ENCODE peak calls at places on chromosomes 5 and 9, in six cellular contexts. One of them, this sample, is unnamed.

GRCh38 chr5:150598821-150599273 is 41.6 kb upstream of the SYNPO start:
- DNase-seq in GM13976: no peak
- DNase-seq in lower lobe of right lung: peak
- DNase-seq in transverse colon: no peak
- DNase-seq in IMR-90: no peak
- DNase-seq in stomach: no peak
- DNase-seq in this sample: no peak

GRCh38 chr5:173094012-173094661 is 38.0 kb downstream of the CREBRF start:
- DNase-seq in GM13976: no peak
- DNase-seq in lower lobe of right lung: no peak
- DNase-seq in transverse colon: no peak
- DNase-seq in IMR-90: peak
- DNase-seq in stomach: no peak
- DNase-seq in this sample: no peak

GRCh38 chr5:107542831-107543231 is 127.9 kb downstream of the EFNA5 start:
- DNase-seq in GM13976: no peak
- DNase-seq in lower lobe of right lung: peak
- DNase-seq in transverse colon: peak
- DNase-seq in IMR-90: peak
- DNase-seq in stomach: peak
- DNase-seq in this sample: peak

GRCh38 chr9:30078195-30078594 is 2306.2 kb upstream of the ACO1 start:
- DNase-seq in GM13976: no peak
- DNase-seq in lower lobe of right lung: no peak
- DNase-seq in transverse colon: no peak
- DNase-seq in IMR-90: no peak
- DNase-seq in stomach: no peak
- DNase-seq in this sample: no peak

GRCh38 chr5:2727620-2728019 is 23.9 kb downstream of the IRX2 start:
- DNase-seq in GM13976: no peak
- DNase-seq in lower lobe of right lung: no peak
- DNase-seq in transverse colon: no peak
- DNase-seq in IMR-90: no peak
- DNase-seq in stomach: no peak
- DNase-seq in this sample: no peak

GRCh38 chr5:72855821-72856220 is 39.4 kb downstream of the TNPO1 start:
- DNase-seq in GM13976: no peak
- DNase-seq in lower lobe of right lung: no peak
- DNase-seq in transverse colon: no peak
- DNase-seq in IMR-90: no peak
- DNase-seq in stomach: no peak
- DNase-seq in this sample: no peak

GRCh38 chr9:126752881-126753670 is 51.8 kb upstream of the ZBTB43 start:
- DNase-seq in GM13976: no peak
- DNase-seq in lower lobe of right lung: no peak
- DNase-seq in transverse colon: no peak
- DNase-seq in IMR-90: no peak
- DNase-seq in stomach: no peak
- DNase-seq in this sample: no peak

GRCh38 chr9:91196103-91196761 is 165.5 kb downstream of the AUH start:
- DNase-seq in GM13976: no peak
- DNase-seq in lower lobe of right lung: no peak
- DNase-seq in transverse colon: no peak
- DNase-seq in IMR-90: no peak
- DNase-seq in stomach: no peak
- DNase-seq in this sample: no peak

GRCh38 chr5:75009559-75010230 is 42.7 kb downstream of the GCNT4 start:
- DNase-seq in GM13976: no peak
- DNase-seq in lower lobe of right lung: no peak
- DNase-seq in transverse colon: no peak
- DNase-seq in IMR-90: no peak
- DNase-seq in stomach: no peak
- DNase-seq in this sample: no peak

GRCh38 chr9:101449071-101449721 is 13.6 kb upstream of the ALDOB start:
- DNase-seq in GM13976: peak
- DNase-seq in lower lobe of right lung: peak
- DNase-seq in transverse colon: peak
- DNase-seq in IMR-90: peak
- DNase-seq in stomach: peak
- DNase-seq in this sample: peak

DNA sequence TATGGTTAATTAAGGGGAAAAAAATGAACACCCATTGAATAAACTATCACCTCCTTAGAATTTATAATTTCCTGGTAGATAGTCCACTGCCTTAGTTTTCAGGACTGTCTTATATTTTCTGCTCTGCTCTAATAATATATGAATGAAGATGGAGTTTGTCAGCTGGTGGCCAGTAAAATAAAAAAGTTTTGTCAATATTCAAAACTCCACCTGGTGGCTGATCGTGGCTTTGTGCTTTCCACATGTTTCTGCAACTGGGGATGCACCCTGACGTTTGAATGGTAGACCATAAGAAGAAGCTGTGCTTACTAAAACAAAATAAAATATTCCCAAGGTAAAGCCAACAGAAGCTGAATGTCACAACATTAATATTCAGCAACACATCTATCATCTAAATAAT is 286.6 kb upstream of the IZUMO3 start:
- DNase-seq in GM13976: no peak
- DNase-seq in lower lobe of right lung: no peak
- DNase-seq in transverse colon: no peak
- DNase-seq in IMR-90: no peak
- DNase-seq in stomach: no peak
- DNase-seq in this sample: no peak
- TF ChIP-seq CTCF in GM13976: no peak
- TF ChIP-seq CTCF in lower lobe of right lung: no peak
- TF ChIP-seq CTCF in transverse colon: no peak
- TF ChIP-seq CTCF in IMR-90: no peak
- TF ChIP-seq CTCF in stomach: no peak
- TF ChIP-seq CTCF in this sample: no peak

DNA sequence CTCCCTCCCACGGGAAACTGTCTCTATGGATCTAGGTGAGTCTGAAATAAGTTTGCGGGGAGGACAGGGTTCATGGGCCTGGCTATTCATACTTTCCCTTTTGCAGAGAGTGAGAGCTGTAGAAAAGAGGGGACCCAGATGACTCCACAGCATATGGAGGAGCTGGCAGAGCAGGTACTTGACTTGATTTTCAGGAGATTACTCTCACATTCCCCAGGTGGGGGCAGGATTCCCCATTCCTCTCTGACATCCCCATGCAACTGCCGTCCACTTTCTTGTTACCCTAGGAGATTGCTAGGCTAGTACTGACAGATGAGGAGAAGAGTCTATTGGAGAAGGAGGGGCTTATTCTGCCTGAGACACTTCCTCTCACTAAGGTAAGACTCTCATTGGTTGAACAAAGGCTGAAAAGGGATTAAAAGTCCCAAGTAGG is 659 bp downstream of the CREB3 start:
- DNase-seq in GM13976: peak
- DNase-seq in lower lobe of right lung: no peak
- DNase-seq in transverse colon: peak
- DNase-seq in IMR-90: peak
- DNase-seq in stomach: no peak
- DNase-seq in this sample: peak
- TF ChIP-seq CTCF in GM13976: peak
- TF ChIP-seq CTCF in lower lobe of right lung: no peak
- TF ChIP-seq CTCF in transverse colon: no peak
- TF ChIP-seq CTCF in IMR-90: peak
- TF ChIP-seq CTCF in stomach: no peak
- TF ChIP-seq CTCF in this sample: no peak

DNA sequence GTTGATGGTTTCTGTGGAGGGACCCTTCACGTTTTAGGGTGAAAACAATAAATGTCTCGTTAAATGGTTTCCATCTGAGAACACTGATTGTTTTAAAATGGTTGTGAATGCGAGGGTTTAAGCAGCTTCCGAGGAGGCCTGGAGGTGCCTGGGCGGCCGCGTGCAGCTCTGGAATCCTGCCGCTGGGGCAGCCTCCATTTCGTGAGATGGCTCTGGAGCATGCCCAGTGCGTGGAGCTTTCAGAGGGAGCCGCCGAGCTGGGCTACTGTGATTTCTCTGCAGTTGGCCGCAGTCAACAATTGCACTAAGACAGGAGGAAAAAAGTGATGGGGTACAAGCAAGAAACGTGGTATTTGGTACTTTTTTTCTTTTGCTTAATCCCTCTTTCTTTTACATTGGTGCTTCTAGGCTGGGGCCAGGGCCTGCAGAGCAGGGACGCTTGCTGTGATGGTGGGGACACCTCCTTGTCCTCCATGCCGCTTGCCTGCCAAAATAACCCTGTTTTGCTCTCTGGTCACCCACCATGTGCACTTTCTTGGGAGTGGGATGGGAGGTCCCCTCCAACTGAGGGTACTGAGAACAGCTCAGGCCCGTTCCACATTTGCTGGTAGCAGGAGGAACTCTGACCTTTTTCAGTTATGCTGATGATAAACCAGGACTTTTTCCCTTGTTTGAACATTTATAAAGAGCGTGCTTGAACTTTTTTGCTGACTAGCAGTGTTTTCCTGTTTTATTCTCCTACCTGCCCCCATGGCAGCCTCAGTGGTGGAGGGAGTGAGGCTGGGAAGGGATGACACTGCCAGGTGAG is 47.1 kb downstream of the EHMT1 start:
- DNase-seq in GM13976: no peak
- DNase-seq in lower lobe of right lung: no peak
- DNase-seq in transverse colon: no peak
- DNase-seq in IMR-90: no peak
- DNase-seq in stomach: no peak
- DNase-seq in this sample: no peak
- TF ChIP-seq CTCF in GM13976: no peak
- TF ChIP-seq CTCF in lower lobe of right lung: no peak
- TF ChIP-seq CTCF in transverse colon: peak
- TF ChIP-seq CTCF in IMR-90: peak
- TF ChIP-seq CTCF in stomach: no peak
- TF ChIP-seq CTCF in this sample: no peak

DNA sequence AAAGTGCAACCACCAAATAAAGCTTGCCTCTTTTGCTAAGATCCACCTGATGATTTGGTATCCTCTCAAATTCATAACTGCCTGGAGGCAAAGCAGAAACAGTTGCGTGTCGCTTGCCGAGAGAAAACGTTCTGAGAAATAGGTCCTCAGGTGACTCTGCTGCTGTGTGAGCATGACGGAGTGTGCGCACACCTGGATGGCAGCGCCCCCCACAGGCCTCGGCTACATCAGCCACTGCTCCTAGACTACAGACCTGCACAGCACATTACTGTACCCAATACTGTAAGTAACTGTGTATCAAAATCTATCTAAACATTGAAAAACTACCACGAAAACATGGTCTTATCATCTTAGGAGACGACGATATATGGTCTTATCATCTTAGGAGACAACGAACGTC is 87.4 kb downstream of the CAMSAP1 start:
- DNase-seq in GM13976: no peak
- DNase-seq in lower lobe of right lung: no peak
- DNase-seq in transverse colon: no peak
- DNase-seq in IMR-90: no peak
- DNase-seq in stomach: no peak
- DNase-seq in this sample: no peak
- TF ChIP-seq CTCF in GM13976: no peak
- TF ChIP-seq CTCF in lower lobe of right lung: no peak
- TF ChIP-seq CTCF in transverse colon: no peak
- TF ChIP-seq CTCF in IMR-90: no peak
- TF ChIP-seq CTCF in stomach: no peak
- TF ChIP-seq CTCF in this sample: no peak

This sample was measured in Calu3.